ENCODE peak calls at places on chromosomes 3 and 15, in six cellular contexts. I is heart left ventricle, S is fibroblast of lung, G is brain microvascular endothelial cell, H is hepatocyte, R is foreskin fibroblast. D is an unnamed sample.

GRCh38 chr15:51580385-51580784 is 42.2 kb downstream of the DMXL2 start:
- DNase-seq in S (no peak), G (no peak), I (no peak), H (no peak), R (no peak), D (no peak)

GRCh38 chr3:163056874-163057497 is 1560.4 kb downstream of the OTOL1 start:
- DNase-seq in I (no peak), H (peak; percentile 70), R (no peak), S (peak; percentile 59), G (peak; percentile 54), D (peak; percentile 36)

GRCh38 chr3:188092648-188093047 is 61.3 kb upstream of the LPP start:
- DNase-seq in G (no peak), I (no peak), R (peak; percentile 45), S (peak; percentile 43), H (no peak), D (no peak)

GRCh38 chr3:143362115-143362992 is 242.8 kb downstream of the CHST2 start:
- DNase-seq in G (peak; percentile 7), H (no peak), S (no peak), I (no peak), R (no peak), D (no peak)

GRCh38 chr3:146503459-146504202 is 34.3 kb upstream of the PLSCR2 start:
- DNase-seq in H (peak; percentile 47), S (peak; percentile 93), G (peak; percentile 97), I (no peak), R (peak; percentile 65), D (peak; percentile 86)

GRCh38 chr15:52100807-52101206 is 11.8 kb downstream of the BCL2L10 start:
- DNase-seq in S (peak; percentile 96), G (peak; percentile 97), I (peak; percentile 81), R (peak; percentile 93), H (peak; percentile 66), D (peak; percentile 74)

GRCh38 chr15:70761931-70762468 is 1.4 kb downstream of the UACA start:
- DNase-seq in H (no peak), G (no peak), R (no peak), S (peak; percentile 19), I (no peak), D (no peak)

GRCh38 chr15:79826800-79827199 is 70.0 kb downstream of the MTHFS start:
- DNase-seq in G (no peak), S (no peak), H (no peak), R (no peak), I (no peak), D (no peak)

GRCh38 chr15:57570994-57571393 is 20.7 kb upstream of the MYZAP start:
- DNase-seq in R (peak; percentile 32), S (no peak), G (peak; percentile 56), I (no peak), H (no peak), D (peak; percentile 18)

GRCh38 chr3:57559526-57559925 is 3.5 kb downstream of the PDE12 start:
- DNase-seq in H (no peak), I (no peak), S (peak; percentile 36), R (peak; percentile 48), G (no peak), D (no peak)

GRCh38 chr3:184696643-184697042 is 15.2 kb downstream of the MAGEF1 start:
- DNase-seq in H (peak; percentile 67), I (no peak), G (no peak), R (no peak), S (peak; percentile 28), D (no peak)

GRCh38 chr15:60006203-60006782 is 2.2 kb downstream of the FOXB1 start:
- DNase-seq in H (peak; percentile 44), G (no peak), S (peak; percentile 36), R (no peak), I (no peak), D (no peak)

GRCh38 chr3:194315965-194316361 is 35.2 kb downstream of the CPN2 start:
- DNase-seq in H (no peak), I (peak; percentile 28), R (peak; percentile 7), S (no peak), G (no peak), D (no peak)

GRCh38 chr3:165259518-165260193 is 63.5 kb upstream of the SLITRK3 start:
- DNase-seq in I (no peak), G (peak; percentile 11), R (no peak), S (peak; percentile 61), H (no peak), D (peak; percentile 53)

GRCh38 chr3:71753716-71754609 is at the start of gene GPR27:
- DNase-seq in H (peak; percentile 67), I (peak; percentile 31), S (peak; percentile 29), G (no peak), R (peak; percentile 36), D (no peak)

GRCh38 chr15:26929588-26929987 is 41.4 kb upstream of the GABRG3 start:
- DNase-seq in H (no peak), R (no peak), S (no peak), G (no peak), I (no peak), D (no peak)
- TF ChIP-seq CTCF in H (no peak), R (no peak), S (no peak), G (no peak), I (no peak), D (no peak)

GRCh38 chr3:157498374-157498773 is 4.8 kb downstream of the VEPH1 start:
- DNase-seq in S (no peak), G (no peak), H (no peak), R (no peak), I (no peak), D (no peak)

GRCh38 chr3:157502916-157503620 is at the start of gene VEPH1:
- DNase-seq in S (peak; percentile 80), R (peak; percentile 51), I (no peak), G (peak; percentile 66), H (peak; percentile 58), D (peak; percentile 53)

GRCh38 chr3:157501863-157502262 is 1.4 kb downstream of the VEPH1 start:
- DNase-seq in I (no peak), S (no peak), R (no peak), G (no peak), H (no peak), D (no peak)

GRCh38 chr3:157499342-157499963 is 3.8 kb downstream of the VEPH1 start:
- DNase-seq in S (no peak), G (peak; percentile 18), H (peak; percentile 82), R (no peak), I (peak; percentile 24), D (no peak)

DNA sequence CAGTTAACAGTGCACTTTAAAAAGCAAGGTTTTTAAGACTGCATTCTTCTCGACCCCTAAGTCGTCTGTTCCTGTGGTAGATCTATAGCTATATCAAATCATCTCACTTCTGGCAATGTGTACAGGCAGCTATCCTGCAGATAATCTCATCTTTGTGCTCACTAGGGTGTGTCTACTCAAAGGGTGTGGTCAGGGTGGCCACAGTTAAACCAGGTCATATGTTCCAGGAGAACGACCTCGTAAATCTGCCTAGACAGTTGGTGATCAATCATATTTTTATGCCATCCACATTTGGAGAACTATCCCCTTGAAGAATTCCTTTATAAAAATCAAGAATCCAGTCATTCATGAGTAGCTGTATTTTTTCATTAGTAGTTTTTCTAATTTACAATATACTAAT is 3.0 kb downstream of the VEPH1 start:
- DNase-seq in R (no peak), S (no peak), I (no peak), H (no peak), G (no peak), D (no peak)
- H3K4me3 ChIP-seq in R (peak overlapping the region; percentile 50), S (peak overlapping the region; percentile 51), I (no peak overlapping the region), H (peak overlapping the region; percentile 22), G (no peak overlapping the region), D (no peak overlapping the region)

GRCh38 chr15:25691544-25692430 is 171.3 kb downstream of the ATP10A start:
- DNase-seq in I (no peak), H (peak; percentile 26), S (peak; percentile 37), G (peak; percentile 16), R (no peak), D (no peak)
- TF ChIP-seq CTCF in I (peak; percentile 16), H (peak; percentile 42), S (peak; percentile 40), G (peak; percentile 51), R (peak; percentile 41), D (peak; percentile 52)

GRCh38 chr3:112084980-112085697 is 1.1 kb upstream of the C3orf52 start:
- DNase-seq in S (no peak), I (no peak), R (no peak), H (peak; percentile 85), G (no peak), D (no peak)
- H3K4me3 ChIP-seq in S (no peak overlapping the region), I (no peak overlapping the region), R (no peak overlapping the region), H (no peak overlapping the region), G (no peak overlapping the region), D (no peak overlapping the region)

GRCh38 chr3:901953-902778 is 190.7 kb upstream of the CNTN6 start:
- DNase-seq in S (peak; percentile 22), H (peak; percentile 6), G (no peak), I (no peak), R (no peak), D (no peak)
- TF ChIP-seq CTCF in S (no peak), H (peak; percentile 46), G (peak; percentile 19), I (no peak), R (peak; percentile 29), D (peak; percentile 20)

GRCh38 chr15:65068436-65068835 is 645 bp upstream of the RASL12 start:
- DNase-seq in G (no peak), R (no peak), I (no peak), H (no peak), S (no peak), D (no peak)
- H3K4me3 ChIP-seq in G (no peak overlapping the region), R (peak overlapping the region; percentile 84), I (peak overlapping the region; percentile 79), H (no peak overlapping the region), S (peak overlapping the region; percentile 80), D (no peak overlapping the region)

DNA sequence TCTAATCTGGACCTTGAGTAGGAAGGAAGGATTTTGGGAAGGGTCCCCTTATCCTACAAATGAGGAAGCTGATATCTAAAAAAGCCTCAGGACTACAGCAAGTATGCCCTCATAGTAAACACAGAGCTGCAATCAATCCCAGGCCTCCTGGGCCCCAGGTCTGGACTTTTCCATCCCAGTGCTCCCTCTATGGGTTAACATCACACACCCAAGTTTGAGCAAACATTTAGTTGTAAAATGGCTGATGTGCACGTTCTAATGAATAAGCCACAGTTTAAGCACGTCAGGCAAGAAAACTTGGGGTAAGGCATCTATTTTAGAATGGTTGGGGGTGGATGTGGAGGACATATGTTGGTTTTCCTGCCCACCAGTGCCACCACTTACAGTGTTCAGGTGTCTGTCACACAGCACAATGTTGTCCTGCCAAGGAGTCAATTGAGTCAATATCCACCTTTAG is 44.3 kb upstream of the UBE2E1 start:
- DNase-seq in H (peak; percentile 70), R (peak; percentile 23), I (no peak), G (peak; percentile 45), S (peak; percentile 52), D (no peak)
- TF ChIP-seq CTCF in H (peak; percentile 51), R (peak; percentile 40), I (no peak), G (peak; percentile 71), S (peak; percentile 28), D (peak; percentile 31)

GRCh38 chr3:72761410-72761809 is 86.8 kb downstream of the SHQ1 start:
- DNase-seq in H (no peak), I (no peak), S (no peak), R (no peak), G (no peak), D (no peak)

GRCh38 chr3:72767927-72768880 is 80.0 kb downstream of the SHQ1 start:
- DNase-seq in S (no peak), H (no peak), I (no peak), R (no peak), G (no peak), D (no peak)

GRCh38 chr3:72768976-72769375 is 79.3 kb downstream of the SHQ1 start:
- DNase-seq in H (no peak), G (no peak), I (no peak), R (no peak), S (no peak), D (no peak)

GRCh38 chr3:72766866-72767265 is 81.4 kb downstream of the SHQ1 start:
- DNase-seq in I (no peak), G (no peak), R (no peak), H (no peak), S (no peak), D (no peak)

GRCh38 chr3:72763751-72764440 is 84.3 kb downstream of the SHQ1 start:
- DNase-seq in G (no peak), S (no peak), I (peak; percentile 36), H (no peak), R (no peak), D (peak; percentile 4)
- H3K4me3 ChIP-seq in G (no peak overlapping the region), S (no peak overlapping the region), I (no peak overlapping the region), H (no peak overlapping the region), R (no peak overlapping the region), D (no peak overlapping the region)

D was measured in astrocyte of the cerebellum.